ENCODE peak calls at places on chromosomes 16 and 17, in nine cellular contexts. A is CD4-positive, alpha-beta T cell; S is effector memory CD4-positive, alpha-beta T cell; E is HAP-1; U is pancreas; M is upper lobe of left lung; B is A549; C is endodermal cell; G is suprapubic skin. F is an unnamed sample. For H3K9me3, the result is how much of the 10 kb centered on the place peaks cover.

GRCh38 chr17:49898547-49899490 is 51.0 kb upstream of the TAC4 start:
- DNase-seq in U (no peak), C (peak), M (no peak), G (no peak), B (peak), E (no peak), A (no peak), S (no peak), F (no peak)

GRCh38 chr16:67407788-67408452 is 8.4 kb downstream of the ZDHHC1 start:
- DNase-seq in M (no peak), A (no peak), E (no peak), G (no peak), S (no peak), C (no peak), U (no peak), B (no peak), F (no peak)

GRCh38 chr16:78553268-78554044 is 454.0 kb downstream of the WWOX start:
- DNase-seq in M (no peak), E (no peak), A (no peak), S (no peak), B (no peak), C (peak), U (no peak), G (no peak), F (no peak)

GRCh38 chr17:82235056-82235774 is 6.4 kb downstream of the SLC16A3 start:
- DNase-seq in E (no peak), S (no peak), G (no peak), M (no peak), U (no peak), A (no peak), B (no peak), C (peak), F (no peak)

GRCh38 chr16:69217433-69217832 is 30.5 kb downstream of the SNTB2 start:
- DNase-seq in E (no peak), U (no peak), S (no peak), C (no peak), M (no peak), G (no peak), A (no peak), B (peak), F (no peak)

GRCh38 chr17:64109400-64109799 is 20.5 kb downstream of the ERN1 start:
- DNase-seq in E (no peak), S (no peak), A (no peak), M (no peak), C (peak), U (no peak), G (no peak), B (no peak), F (no peak)

GRCh38 chr17:62627219-62627903 is at the start of gene MRC2:
- DNase-seq in C (peak), B (peak), E (peak), S (no peak), U (no peak), M (peak), G (no peak), A (no peak), F (no peak)

GRCh38 chr16:79871906-79872305 is 271.4 kb upstream of the MAF start:
- DNase-seq in E (no peak), G (no peak), S (no peak), C (no peak), M (no peak), A (no peak), B (no peak), U (no peak), F (no peak)

GRCh38 chr16:89489040-89489721 is 1.2 kb downstream of the ANKRD11 start:
- DNase-seq in B (peak), S (peak), U (peak), E (peak), A (peak), M (peak), G (peak), C (peak), F (peak)

GRCh38 chr16:66996324-66996982 is 8.1 kb downstream of the CES4A start:
- DNase-seq in E (no peak), B (no peak), G (no peak), M (peak), U (peak), C (no peak), A (no peak), S (no peak), F (no peak)

GRCh38 chr17:64129765-64130558 is at the start of gene ERN1:
- DNase-seq in B (peak), U (peak), E (peak), G (peak), M (peak), C (peak), S (peak), A (peak), F (peak)

GRCh38 chr16:56265746-56266145 is 74.5 kb downstream of the GNAO1 start:
- DNase-seq in M (no peak), E (no peak), A (no peak), B (no peak), S (no peak), C (no peak), U (no peak), G (no peak), F (no peak)

GRCh38 chr17:68089881-68090280 is 54.3 kb downstream of the KPNA2 start:
- DNase-seq in E (no peak), G (no peak), B (peak), A (no peak), S (no peak), C (peak), M (peak), U (no peak), F (no peak)

GRCh38 chr17:27157297-27157696 is 136.6 kb upstream of the WSB1 start:
- DNase-seq in G (peak), M (no peak), C (no peak), A (no peak), U (no peak), B (no peak), E (no peak), S (no peak), F (no peak)

GRCh38 chr17:27157898-27158297 is 136.0 kb upstream of the WSB1 start:
- DNase-seq in G (no peak), E (no peak), U (no peak), A (no peak), S (no peak), M (no peak), C (no peak), B (no peak), F (no peak)

GRCh38 chr17:27153005-27153404 is 140.9 kb upstream of the WSB1 start:
- DNase-seq in B (no peak), A (no peak), M (no peak), C (no peak), E (no peak), G (peak), S (no peak), U (no peak), F (no peak)

GRCh38 chr17:27155866-27156265 is 138.0 kb upstream of the WSB1 start:
- DNase-seq in U (no peak), E (no peak), B (no peak), S (no peak), M (no peak), C (no peak), A (no peak), G (peak), F (no peak)

GRCh38 chr17:27158390-27158789 is 135.5 kb upstream of the WSB1 start:
- DNase-seq in U (no peak), C (no peak), A (no peak), E (no peak), B (no peak), G (peak), M (no peak), S (no peak), F (no peak)
- H3K9me3 ChIP-seq in U (under half), C (half or more), A (under half), E (under half), B (under half), G (under half), M (under half), S (under half), F (under half)

GRCh38 chr16:20485408-20485807 is 34.1 kb downstream of the ACSM2A start:
- DNase-seq in U (no peak), E (no peak), S (no peak), M (no peak), C (no peak), A (no peak), B (no peak), G (no peak), F (no peak)
- H3K9me3 ChIP-seq in U (under half), E (under half), S (under half), M (under half), C (under half), A (under half), B (under half), G (under half), F (under half)

GRCh38 chr17:834136-834535 is 52.0 kb downstream of the MRM3 start:
- DNase-seq in M (no peak), B (no peak), U (no peak), G (no peak), S (no peak), A (no peak), C (no peak), E (no peak), F (no peak)
- H3K9me3 ChIP-seq in M (under half), B (under half), U (under half), G (under half), S (under half), A (under half), C (under half), E (under half), F (under half)

GRCh38 chr17:52724578-52724977 is 566.1 kb upstream of the CA10 start:
- DNase-seq in G (no peak), M (no peak), B (no peak), S (no peak), E (no peak), A (no peak), C (peak), U (no peak), F (no peak)
- H3K9me3 ChIP-seq in G (under half), M (under half), B (under half), S (under half), E (under half), A (under half), C (under half), U (under half), F (under half)

GRCh38 chr17:52686140-52686539 is 527.6 kb upstream of the CA10 start:
- DNase-seq in U (no peak), A (no peak), C (no peak), M (no peak), G (no peak), E (no peak), S (no peak), B (no peak), F (no peak)

GRCh38 chr17:52678211-52678610 is 519.7 kb upstream of the CA10 start:
- DNase-seq in C (no peak), U (no peak), G (no peak), A (no peak), B (no peak), E (no peak), M (no peak), S (no peak), F (no peak)

DNA sequence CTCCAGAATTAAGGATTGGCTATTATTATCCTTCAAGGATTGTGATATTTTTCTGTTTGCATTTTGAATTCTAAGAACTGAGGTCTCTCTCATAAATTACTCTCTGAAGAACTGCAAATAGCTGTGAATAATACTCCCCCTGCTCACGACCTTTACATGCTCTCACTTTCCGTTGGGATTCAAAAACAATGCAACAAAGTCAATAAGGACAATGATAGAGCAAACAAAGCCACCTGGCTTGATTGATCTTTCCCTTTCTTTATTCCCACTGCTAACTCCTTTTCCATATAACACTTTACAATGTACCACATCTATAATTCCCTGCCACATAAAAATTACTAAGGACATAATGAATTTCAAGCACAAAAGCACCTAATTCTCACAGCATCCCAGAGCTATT is 523.0 kb upstream of the CA10 start:
- DNase-seq in A (no peak), G (no peak), B (no peak), C (no peak), S (no peak), U (no peak), E (no peak), M (no peak), F (no peak)
- H3K9me3 ChIP-seq in A (under half), G (under half), B (under half), C (under half), S (under half), U (under half), E (under half), M (under half), F (under half)

DNA sequence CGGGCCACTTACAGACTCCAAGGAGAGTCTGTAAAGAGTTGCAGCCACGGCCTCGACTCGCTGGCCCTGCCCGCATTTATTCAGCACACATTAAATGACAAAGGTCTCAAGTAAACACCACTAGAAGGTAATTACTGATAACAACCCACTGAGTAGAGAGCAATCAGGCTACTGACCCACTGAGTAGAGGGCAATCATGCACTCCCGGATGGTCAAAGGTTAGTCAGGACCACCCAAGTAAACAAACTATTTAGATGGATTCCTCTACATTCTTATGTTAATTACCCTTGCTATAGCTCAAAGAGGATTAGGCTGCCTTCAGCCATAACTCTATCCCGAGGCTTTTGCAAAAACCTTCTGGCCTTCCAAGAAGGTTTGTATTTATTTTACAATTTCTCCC is 30.7 kb upstream of the ZNF267 start:
- DNase-seq in C (no peak), S (no peak), G (no peak), M (no peak), B (no peak), E (peak), A (no peak), U (no peak), F (no peak)
- H3K9me3 ChIP-seq in C (half or more), S (under half), G (under half), M (under half), B (under half), E (under half), A (under half), U (under half), F (under half)